ENCODE peak calls at places on chromosomes 16 and 17, in ten cellular contexts. V is neural progenitor cell, R is mucosa of descending colon, O is fibroblast of mammary gland, D is tibial nerve, B is fibroblast of the aortic adventitia, K is mammary epithelial cell, C is brain microvascular endothelial cell, E is cardiac fibroblast, L is body of pancreas. G is an unnamed sample.

GRCh38 chr16:64346080-64346479 is 775.8 kb downstream of the CDH11 start:
- DNase-seq in V (no peak), R (no peak), O (no peak), D (no peak), B (no peak), K (no peak), C (no peak), E (no peak), L (no peak), G (no peak)

GRCh38 chr16:17173134-17173729 is 297.5 kb downstream of the XYLT1 start:
- DNase-seq in V (no peak), R (peak; percentile 45), O (peak; percentile 87), D (peak; percentile 18), B (peak; percentile 38), K (peak; percentile 1), C (no peak), E (peak; percentile 60), L (peak; percentile 34), G (peak; percentile 54)

GRCh38 chr17:77441130-77441920 is 300.6 kb downstream of the SEC14L1 start:
- DNase-seq in V (no peak), R (peak; percentile 54), O (no peak), D (no peak), B (no peak), K (no peak), C (no peak), E (no peak), L (no peak), G (no peak)

GRCh38 chr17:13484020-13484419 is 117.7 kb downstream of the HS3ST3A1 start:
- DNase-seq in V (no peak), R (no peak), O (peak; percentile 73), D (no peak), B (no peak), K (peak; percentile 16), C (peak; percentile 43), E (peak; percentile 60), L (no peak), G (peak; percentile 19)

GRCh38 chr16:847681-848445 is 47.3 kb upstream of the GNG13 start:
- DNase-seq in V (no peak), R (no peak), O (no peak), D (no peak), B (no peak), K (no peak), C (no peak), E (no peak), L (no peak), G (no peak)

GRCh38 chr16:2015117-2015946 is 4.3 kb upstream of the NPW start:
- DNase-seq in V (no peak), R (peak; percentile 80), O (peak; percentile 69), D (no peak), B (peak; percentile 65), K (peak; percentile 76), C (no peak), E (peak; percentile 70), L (no peak), G (no peak)

GRCh38 chr17:57086069-57086930 is 1.3 kb downstream of the AKAP1 start:
- DNase-seq in V (peak; percentile 47), R (peak; percentile 85), O (no peak), D (no peak), B (peak; percentile 14), K (peak; percentile 62), C (peak; percentile 11), E (peak; percentile 25), L (peak; percentile 46), G (no peak)

GRCh38 chr16:65702707-65703402 is 581.0 kb upstream of the CDH11 start:
- DNase-seq in V (no peak), R (no peak), O (no peak), D (no peak), B (peak; percentile 39), K (no peak), C (no peak), E (no peak), L (no peak), G (no peak)

GRCh38 chr16:51952500-51952899 is 594.4 kb downstream of the TOX3 start:
- DNase-seq in V (no peak), R (no peak), O (no peak), D (no peak), B (no peak), K (no peak), C (no peak), E (peak; percentile 2), L (no peak), G (no peak)

GRCh38 chr16:27718767-27719445 is 169.0 kb downstream of the KATNIP start:
- DNase-seq in V (peak; percentile 80), R (no peak), O (no peak), D (peak; percentile 52), B (no peak), K (no peak), C (no peak), E (no peak), L (no peak), G (no peak)

GRCh38 chr16:19088341-19088916 is 21.0 kb downstream of the COQ7 start:
- DNase-seq in V (no peak), R (no peak), O (no peak), D (no peak), B (no peak), K (no peak), C (no peak), E (no peak), L (no peak), G (no peak)

DNA sequence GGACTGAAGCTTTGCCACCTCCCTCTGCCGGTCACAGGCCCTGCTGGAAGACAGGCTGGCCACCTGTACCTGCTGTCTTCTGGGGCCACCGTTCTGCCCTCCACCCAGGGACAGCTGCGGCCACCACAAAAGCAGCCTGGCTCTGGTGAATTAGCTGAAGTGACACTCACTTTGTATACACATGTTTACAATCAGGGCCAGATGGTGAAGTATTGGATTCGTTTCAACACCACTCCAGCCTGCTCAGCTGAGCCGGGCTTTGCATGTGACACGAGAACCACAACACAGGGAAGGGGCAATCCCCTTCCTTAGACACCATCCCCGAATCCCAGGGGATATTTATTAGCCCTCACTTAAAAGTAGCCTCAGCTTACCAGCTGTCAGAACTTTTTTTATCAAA is 191.5 kb upstream of the RPL38 start:
- DNase-seq in V (no peak), R (no peak), O (no peak), D (no peak), B (no peak), K (no peak), C (no peak), E (no peak), L (no peak), G (no peak)
- TF ChIP-seq CTCF in V (no peak), R (no peak), O (no peak), D (no peak), B (no peak), K (no peak), C (no peak), E (no peak), L (no peak), G (no peak)

DNA sequence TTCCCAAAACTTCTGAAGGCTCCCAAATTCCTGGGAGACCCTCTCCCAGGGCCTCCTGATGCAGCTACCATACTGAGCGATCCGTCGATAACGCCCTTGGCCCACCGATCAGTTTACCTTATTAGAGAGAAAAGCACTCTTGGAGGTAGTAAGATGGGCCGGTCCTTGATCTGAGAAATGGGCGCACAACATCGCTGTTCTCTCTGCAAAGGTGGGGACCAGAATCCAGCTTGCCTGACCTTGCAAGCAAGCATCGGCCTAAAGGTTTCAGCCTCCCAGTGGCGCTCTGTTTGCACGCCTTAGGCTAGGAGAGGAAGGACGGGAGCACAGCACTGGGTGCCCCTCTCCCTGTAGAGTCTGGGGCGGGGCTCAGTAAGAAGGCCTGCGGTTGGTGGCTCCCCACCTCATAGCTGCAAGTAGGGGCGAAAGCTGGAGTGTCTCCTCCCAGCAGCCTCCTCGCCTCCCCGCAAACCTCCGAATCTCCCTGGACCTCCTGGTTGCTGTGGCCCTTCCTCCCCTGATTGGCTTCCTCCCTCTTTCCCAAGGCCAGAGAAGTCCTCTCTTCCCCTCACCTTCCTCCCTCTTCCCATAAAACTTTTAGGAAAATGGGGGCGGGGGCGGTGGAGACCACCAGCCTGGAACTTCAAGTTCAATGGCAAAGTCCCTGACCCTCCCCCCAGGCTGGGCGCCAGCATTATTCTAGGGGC is at the start of gene PRAC1:
- DNase-seq in V (peak; percentile 20), R (peak; percentile 88), O (no peak), D (no peak), B (no peak), K (no peak), C (no peak), E (no peak), L (no peak), G (no peak)
- H3K4me3 ChIP-seq in V (no peak within 1 kb of the TSS), R (peak within 1 kb of the TSS; percentile 48), O (no peak within 1 kb of the TSS), D (no peak within 1 kb of the TSS), B (no peak within 1 kb of the TSS), K (no peak within 1 kb of the TSS), C (no peak within 1 kb of the TSS), E (no peak within 1 kb of the TSS), L (no peak within 1 kb of the TSS), G (no peak within 1 kb of the TSS)

GRCh38 chr16:49556252-49557069 is 182.9 kb downstream of the C16orf78 start:
- DNase-seq in V (peak; percentile 82), R (no peak), O (peak; percentile 21), D (no peak), B (peak; percentile 58), K (no peak), C (peak; percentile 56), E (peak; percentile 63), L (no peak), G (peak; percentile 69)
- TF ChIP-seq CTCF in V (peak; percentile 74), R (no peak), O (peak; percentile 19), D (peak; percentile 28), B (peak; percentile 59), K (no peak), C (peak; percentile 75), E (peak; percentile 55), L (no peak), G (peak; percentile 76)

GRCh38 chr17:1270210-1271019 is at the start of gene BHLHA9:
- DNase-seq in V (no peak), R (peak; percentile 48), O (no peak), D (no peak), B (no peak), K (no peak), C (no peak), E (no peak), L (no peak), G (no peak)

GRCh38 chr17:1271441-1271840 is 1.2 kb downstream of the BHLHA9 start:
- DNase-seq in V (no peak), R (no peak), O (no peak), D (no peak), B (no peak), K (no peak), C (no peak), E (no peak), L (no peak), G (no peak)

GRCh38 chr17:1273492-1274242 is 3.4 kb downstream of the BHLHA9 start:
- DNase-seq in V (no peak), R (no peak), O (no peak), D (no peak), B (no peak), K (no peak), C (no peak), E (no peak), L (no peak), G (no peak)

GRCh38 chr17:1272701-1273100 is 2.5 kb downstream of the BHLHA9 start:
- DNase-seq in V (no peak), R (no peak), O (no peak), D (no peak), B (no peak), K (no peak), C (no peak), E (no peak), L (no peak), G (no peak)

DNA sequence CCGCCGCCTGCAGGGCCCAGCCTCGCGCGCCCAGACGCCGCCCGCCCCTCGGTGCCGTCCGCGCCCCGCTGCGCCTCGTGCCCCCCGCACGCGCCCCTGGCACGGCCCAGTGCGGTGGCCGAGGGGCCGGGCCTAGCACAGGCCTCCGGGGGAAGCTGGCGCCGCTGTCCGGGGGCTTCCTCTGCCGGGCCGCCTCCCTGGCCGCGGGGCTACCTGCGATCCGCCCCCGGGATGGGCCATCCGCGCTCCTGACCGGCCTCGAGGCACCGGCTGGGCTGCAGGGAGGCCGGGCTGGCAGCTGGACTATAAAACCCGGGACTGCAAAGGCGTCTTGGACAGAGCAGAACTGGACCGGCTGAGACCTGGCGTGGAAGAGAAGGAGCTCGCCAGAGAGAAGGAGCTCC is 778 bp downstream of the BHLHA9 start:
- DNase-seq in V (no peak), R (no peak), O (no peak), D (no peak), B (no peak), K (no peak), C (no peak), E (no peak), L (no peak), G (no peak)
- H3K4me3 ChIP-seq in V (no peak overlapping the region), R (no peak overlapping the region), O (no peak overlapping the region), D (no peak overlapping the region), B (no peak overlapping the region), K (no peak overlapping the region), C (no peak overlapping the region), E (no peak overlapping the region), L (no peak overlapping the region), G (no peak overlapping the region)